ENCODE peak calls at places on chromosomes 3 and 15, in four cellular contexts. One of them, this sample, is unnamed.

GRCh38 chr15:75809986-75810750 is 33.1 kb upstream of the UBE2Q2 start:
- DNase-seq in AG08396: no peak
- DNase-seq in NCI-H2081: peak
- DNase-seq in stimulated activated CD4-positive, alpha-beta T cell treated with anti-CD3 and anti-CD28 coated beads, Interleukin-4, amount 100 ng/mL, for 4 hours: no peak
- DNase-seq in this sample: peak

GRCh38 chr3:148796799-148797198 is 30.8 kb upstream of the CPB1 start:
- DNase-seq in NCI-H2081: no peak
- DNase-seq in AG08396: no peak
- DNase-seq in stimulated activated CD4-positive, alpha-beta T cell treated with anti-CD3 and anti-CD28 coated beads, Interleukin-4, amount 100 ng/mL, for 4 hours: no peak
- DNase-seq in this sample: no peak

GRCh38 chr3:158659454-158660237 is 12.8 kb downstream of the LXN start:
- DNase-seq in AG08396: peak
- DNase-seq in NCI-H2081: peak
- DNase-seq in stimulated activated CD4-positive, alpha-beta T cell treated with anti-CD3 and anti-CD28 coated beads, Interleukin-4, amount 100 ng/mL, for 4 hours: peak
- DNase-seq in this sample: peak

GRCh38 chr3:49625971-49626640 is 48.0 kb upstream of the APEH start:
- DNase-seq in NCI-H2081: no peak
- DNase-seq in AG08396: no peak
- DNase-seq in stimulated activated CD4-positive, alpha-beta T cell treated with anti-CD3 and anti-CD28 coated beads, Interleukin-4, amount 100 ng/mL, for 4 hours: peak
- DNase-seq in this sample: no peak

GRCh38 chr15:101295607-101296225 is 668 bp upstream of the SNRPA1 start:
- DNase-seq in NCI-H2081: no peak
- DNase-seq in stimulated activated CD4-positive, alpha-beta T cell treated with anti-CD3 and anti-CD28 coated beads, Interleukin-4, amount 100 ng/mL, for 4 hours: no peak
- DNase-seq in AG08396: no peak
- DNase-seq in this sample: peak

GRCh38 chr3:129359102-129359461 is 69.4 kb downstream of the EFCAB12 start:
- DNase-seq in NCI-H2081: no peak
- DNase-seq in stimulated activated CD4-positive, alpha-beta T cell treated with anti-CD3 and anti-CD28 coated beads, Interleukin-4, amount 100 ng/mL, for 4 hours: no peak
- DNase-seq in AG08396: peak
- DNase-seq in this sample: no peak

GRCh38 chr3:120144267-120144666 is 50.0 kb upstream of the GSK3B start:
- DNase-seq in stimulated activated CD4-positive, alpha-beta T cell treated with anti-CD3 and anti-CD28 coated beads, Interleukin-4, amount 100 ng/mL, for 4 hours: no peak
- DNase-seq in AG08396: peak
- DNase-seq in NCI-H2081: no peak
- DNase-seq in this sample: no peak

GRCh38 chr3:14989943-14990753 is 42.8 kb downstream of the NR2C2 start:
- DNase-seq in NCI-H2081: no peak
- DNase-seq in AG08396: no peak
- DNase-seq in stimulated activated CD4-positive, alpha-beta T cell treated with anti-CD3 and anti-CD28 coated beads, Interleukin-4, amount 100 ng/mL, for 4 hours: no peak
- DNase-seq in this sample: no peak

GRCh38 chr15:78855746-78856145 is 16.9 kb upstream of the MORF4L1 start:
- DNase-seq in AG08396: no peak
- DNase-seq in NCI-H2081: no peak
- DNase-seq in stimulated activated CD4-positive, alpha-beta T cell treated with anti-CD3 and anti-CD28 coated beads, Interleukin-4, amount 100 ng/mL, for 4 hours: no peak
- DNase-seq in this sample: no peak

GRCh38 chr15:29435811-29436210 is 166.2 kb upstream of the NSMCE3 start:
- DNase-seq in AG08396: no peak
- DNase-seq in stimulated activated CD4-positive, alpha-beta T cell treated with anti-CD3 and anti-CD28 coated beads, Interleukin-4, amount 100 ng/mL, for 4 hours: no peak
- DNase-seq in NCI-H2081: no peak
- DNase-seq in this sample: no peak

GRCh38 chr15:95087253-95087609 is 855.9 kb downstream of the MCTP2 start:
- DNase-seq in NCI-H2081: no peak
- DNase-seq in stimulated activated CD4-positive, alpha-beta T cell treated with anti-CD3 and anti-CD28 coated beads, Interleukin-4, amount 100 ng/mL, for 4 hours: no peak
- DNase-seq in AG08396: no peak
- DNase-seq in this sample: no peak

GRCh38 chr3:100401674-100402036 is 316 bp downstream of the LNP1 start:
- DNase-seq in stimulated activated CD4-positive, alpha-beta T cell treated with anti-CD3 and anti-CD28 coated beads, Interleukin-4, amount 100 ng/mL, for 4 hours: peak
- DNase-seq in NCI-H2081: peak
- DNase-seq in AG08396: peak
- DNase-seq in this sample: no peak

GRCh38 chr3:192501427-192501826 is 225.9 kb downstream of the FGF12 start:
- DNase-seq in AG08396: no peak
- DNase-seq in stimulated activated CD4-positive, alpha-beta T cell treated with anti-CD3 and anti-CD28 coated beads, Interleukin-4, amount 100 ng/mL, for 4 hours: no peak
- DNase-seq in NCI-H2081: no peak
- DNase-seq in this sample: no peak

GRCh38 chr3:38717603-38718240 is 68.2 kb upstream of the SCN5A start:
- DNase-seq in NCI-H2081: no peak
- DNase-seq in stimulated activated CD4-positive, alpha-beta T cell treated with anti-CD3 and anti-CD28 coated beads, Interleukin-4, amount 100 ng/mL, for 4 hours: no peak
- DNase-seq in AG08396: no peak
- DNase-seq in this sample: no peak

GRCh38 chr15:49863431-49864205 is 242.8 kb downstream of the DTWD1 start:
- DNase-seq in stimulated activated CD4-positive, alpha-beta T cell treated with anti-CD3 and anti-CD28 coated beads, Interleukin-4, amount 100 ng/mL, for 4 hours: no peak
- DNase-seq in NCI-H2081: no peak
- DNase-seq in AG08396: no peak
- DNase-seq in this sample: peak

GRCh38 chr15:25862087-25862468 is 1.0 kb downstream of the ATP10A start:
- DNase-seq in AG08396: peak
- DNase-seq in stimulated activated CD4-positive, alpha-beta T cell treated with anti-CD3 and anti-CD28 coated beads, Interleukin-4, amount 100 ng/mL, for 4 hours: no peak
- DNase-seq in NCI-H2081: no peak
- DNase-seq in this sample: no peak

GRCh38 chr15:96230557-96231181 is 99.8 kb upstream of the NR2F2 start:
- DNase-seq in AG08396: no peak
- DNase-seq in NCI-H2081: no peak
- DNase-seq in stimulated activated CD4-positive, alpha-beta T cell treated with anti-CD3 and anti-CD28 coated beads, Interleukin-4, amount 100 ng/mL, for 4 hours: no peak
- DNase-seq in this sample: no peak

GRCh38 chr3:177764377-177764912 is 567.2 kb upstream of the TBL1XR1 start:
- DNase-seq in NCI-H2081: no peak
- DNase-seq in stimulated activated CD4-positive, alpha-beta T cell treated with anti-CD3 and anti-CD28 coated beads, Interleukin-4, amount 100 ng/mL, for 4 hours: no peak
- DNase-seq in AG08396: no peak
- DNase-seq in this sample: no peak

GRCh38 chr3:159884661-159885402 is 103.8 kb upstream of the IL12A start:
- DNase-seq in AG08396: peak
- DNase-seq in stimulated activated CD4-positive, alpha-beta T cell treated with anti-CD3 and anti-CD28 coated beads, Interleukin-4, amount 100 ng/mL, for 4 hours: no peak
- DNase-seq in NCI-H2081: peak
- DNase-seq in this sample: no peak

GRCh38 chr15:93515256-93516044 is 426.4 kb upstream of the RGMA start:
- DNase-seq in NCI-H2081: no peak
- DNase-seq in stimulated activated CD4-positive, alpha-beta T cell treated with anti-CD3 and anti-CD28 coated beads, Interleukin-4, amount 100 ng/mL, for 4 hours: no peak
- DNase-seq in AG08396: no peak
- DNase-seq in this sample: no peak

GRCh38 chr15:68818088-68818670 is 2.5 kb downstream of the ANP32A start:
- DNase-seq in stimulated activated CD4-positive, alpha-beta T cell treated with anti-CD3 and anti-CD28 coated beads, Interleukin-4, amount 100 ng/mL, for 4 hours: peak
- DNase-seq in AG08396: peak
- DNase-seq in NCI-H2081: peak
- DNase-seq in this sample: peak

GRCh38 chr3:57158813-57159678 is 6.1 kb downstream of the IL17RD start:
- DNase-seq in NCI-H2081: no peak
- DNase-seq in AG08396: no peak
- DNase-seq in stimulated activated CD4-positive, alpha-beta T cell treated with anti-CD3 and anti-CD28 coated beads, Interleukin-4, amount 100 ng/mL, for 4 hours: no peak
- DNase-seq in this sample: peak

GRCh38 chr3:127394031-127394430 is 106.2 kb upstream of the PRR20G start:
- DNase-seq in AG08396: no peak
- DNase-seq in stimulated activated CD4-positive, alpha-beta T cell treated with anti-CD3 and anti-CD28 coated beads, Interleukin-4, amount 100 ng/mL, for 4 hours: no peak
- DNase-seq in NCI-H2081: no peak
- DNase-seq in this sample: no peak

GRCh38 chr3:159340877-159341500 is 539.1 kb downstream of the MFSD1 start:
- DNase-seq in stimulated activated CD4-positive, alpha-beta T cell treated with anti-CD3 and anti-CD28 coated beads, Interleukin-4, amount 100 ng/mL, for 4 hours: no peak
- DNase-seq in NCI-H2081: no peak
- DNase-seq in AG08396: no peak
- DNase-seq in this sample: no peak

GRCh38 chr3:122493296-122493695 is 21.4 kb downstream of the KPNA1 start:
- DNase-seq in AG08396: peak
- DNase-seq in NCI-H2081: no peak
- DNase-seq in stimulated activated CD4-positive, alpha-beta T cell treated with anti-CD3 and anti-CD28 coated beads, Interleukin-4, amount 100 ng/mL, for 4 hours: no peak
- DNase-seq in this sample: peak

GRCh38 chr3:124351430-124352142 is 359.7 kb upstream of the ROPN1 start:
- DNase-seq in stimulated activated CD4-positive, alpha-beta T cell treated with anti-CD3 and anti-CD28 coated beads, Interleukin-4, amount 100 ng/mL, for 4 hours: no peak
- DNase-seq in NCI-H2081: peak
- DNase-seq in AG08396: peak
- DNase-seq in this sample: peak

GRCh38 chr3:38600551-38600950 is 48.9 kb downstream of the SCN5A start:
- DNase-seq in NCI-H2081: no peak
- DNase-seq in AG08396: no peak
- DNase-seq in stimulated activated CD4-positive, alpha-beta T cell treated with anti-CD3 and anti-CD28 coated beads, Interleukin-4, amount 100 ng/mL, for 4 hours: no peak
- DNase-seq in this sample: no peak

GRCh38 chr3:67311440-67311839 is 313.3 kb downstream of the KBTBD8 start:
- DNase-seq in stimulated activated CD4-positive, alpha-beta T cell treated with anti-CD3 and anti-CD28 coated beads, Interleukin-4, amount 100 ng/mL, for 4 hours: no peak
- DNase-seq in AG08396: no peak
- DNase-seq in NCI-H2081: no peak
- DNase-seq in this sample: no peak

GRCh38 chr3:66423791-66424190 is 77.0 kb downstream of the LRIG1 start:
- DNase-seq in NCI-H2081: no peak
- DNase-seq in AG08396: peak
- DNase-seq in stimulated activated CD4-positive, alpha-beta T cell treated with anti-CD3 and anti-CD28 coated beads, Interleukin-4, amount 100 ng/mL, for 4 hours: no peak
- DNase-seq in this sample: no peak

GRCh38 chr15:70698991-70699390 is 64.4 kb downstream of the UACA start:
- DNase-seq in stimulated activated CD4-positive, alpha-beta T cell treated with anti-CD3 and anti-CD28 coated beads, Interleukin-4, amount 100 ng/mL, for 4 hours: no peak
- DNase-seq in AG08396: no peak
- DNase-seq in NCI-H2081: no peak
- DNase-seq in this sample: no peak

GRCh38 chr15:31280037-31280830 is 46.4 kb upstream of the KLF13 start:
- DNase-seq in stimulated activated CD4-positive, alpha-beta T cell treated with anti-CD3 and anti-CD28 coated beads, Interleukin-4, amount 100 ng/mL, for 4 hours: no peak
- DNase-seq in NCI-H2081: peak
- DNase-seq in AG08396: no peak
- DNase-seq in this sample: peak

GRCh38 chr3:170410428-170411029 is 8.1 kb upstream of the CLDN11 start:
- DNase-seq in AG08396: no peak
- DNase-seq in NCI-H2081: peak
- DNase-seq in stimulated activated CD4-positive, alpha-beta T cell treated with anti-CD3 and anti-CD28 coated beads, Interleukin-4, amount 100 ng/mL, for 4 hours: no peak
- DNase-seq in this sample: no peak

GRCh38 chr3:117074833-117075232 is 365.3 kb downstream of the TUSC7 start:
- DNase-seq in AG08396: no peak
- DNase-seq in stimulated activated CD4-positive, alpha-beta T cell treated with anti-CD3 and anti-CD28 coated beads, Interleukin-4, amount 100 ng/mL, for 4 hours: no peak
- DNase-seq in NCI-H2081: no peak
- DNase-seq in this sample: no peak

GRCh38 chr3:126051741-126052140 is 32.2 kb downstream of the SLC41A3 start:
- DNase-seq in AG08396: no peak
- DNase-seq in stimulated activated CD4-positive, alpha-beta T cell treated with anti-CD3 and anti-CD28 coated beads, Interleukin-4, amount 100 ng/mL, for 4 hours: no peak
- DNase-seq in NCI-H2081: no peak
- DNase-seq in this sample: no peak

GRCh38 chr15:51024735-51025453 is 69.8 kb downstream of the TNFAIP8L3 start:
- DNase-seq in stimulated activated CD4-positive, alpha-beta T cell treated with anti-CD3 and anti-CD28 coated beads, Interleukin-4, amount 100 ng/mL, for 4 hours: no peak
- DNase-seq in AG08396: no peak
- DNase-seq in NCI-H2081: no peak
- DNase-seq in this sample: no peak